ENCODE peak calls at places on chromosomes 6 and 20, in eight cellular contexts. D, V, M, C, K, G, W and E are unnamed samples.

GRCh38 chr6:167219967-167220512 is 62.3 kb upstream of the GPR31 start:
- DNase-seq in D (no peak), V (no peak), M (no peak), C (no peak), K (no peak), G (no peak), W (no peak), E (no peak)

GRCh38 chr6:38722727-38723334 is 7.7 kb downstream of the DNAH8 start:
- DNase-seq in D (no peak), V (no peak), M (no peak), C (no peak), K (no peak), G (no peak), W (no peak), E (no peak)

GRCh38 chr20:50392138-50392866 is 117.9 kb upstream of the PTPN1 start:
- DNase-seq in D (no peak), V (no peak), M (no peak), C (no peak), K (no peak), G (no peak), W (no peak), E (no peak)

GRCh38 chr6:5850848-5851255 is 155.9 kb downstream of the NRN1 start:
- DNase-seq in D (peak), V (no peak), M (no peak), C (no peak), K (no peak), G (no peak), W (peak), E (peak)

GRCh38 chr6:134454794-134455193 is 136.9 kb upstream of the SGK1 start:
- DNase-seq in D (no peak), V (no peak), M (no peak), C (no peak), K (no peak), G (no peak), W (no peak), E (no peak)

GRCh38 chr6:149082320-149082719 is 235.2 kb upstream of the TAB2 start:
- DNase-seq in D (peak), V (no peak), M (peak), C (peak), K (peak), G (peak), W (peak), E (peak)

GRCh38 chr6:159169557-159170332 is 545 bp downstream of the FNDC1 start:
- DNase-seq in D (peak), V (no peak), M (peak), C (no peak), K (peak), G (no peak), W (peak), E (peak)

GRCh38 chr20:5168582-5169396 is 42.0 kb downstream of the CDS2 start:
- DNase-seq in D (peak), V (no peak), M (no peak), C (no peak), K (no peak), G (peak), W (no peak), E (peak)